ENCODE peak calls at places on chromosomes 4 and X, in nine cellular contexts. P is fibroblast of lung; U is MCF 10A; B is CD8-positive, alpha-beta T cell; R is thoracic aorta; E is NB4; T is WTC11; Z is brain microvascular endothelial cell; F is tibial nerve. C is an unnamed sample.

GRCh38 chr4:174173360-174173759 is 110.1 kb downstream of the FBXO8 start:
- DNase-seq in P (peak), U (no peak), B (no peak), R (no peak), E (no peak), T (no peak), Z (no peak), F (no peak), C (no peak)

GRCh38 chrX:13764765-13765164 is 30.2 kb downstream of the OFD1 start:
- DNase-seq in P (peak), U (peak), B (no peak), R (no peak), E (no peak), T (peak), Z (peak), F (no peak), C (no peak)

GRCh38 chrX:13898603-13899002 is 81.7 kb upstream of the GPM6B start:
- DNase-seq in P (no peak), U (peak), B (no peak), R (no peak), E (no peak), T (no peak), Z (no peak), F (no peak), C (no peak)

GRCh38 chr4:10960386-10960785 is 275.8 kb upstream of the CLNK start:
- DNase-seq in P (no peak), U (no peak), B (no peak), R (no peak), E (no peak), T (no peak), Z (no peak), F (no peak), C (no peak)

GRCh38 chr4:160717848-160718247 is 1446.0 kb downstream of the FSTL5 start:
- DNase-seq in P (no peak), U (no peak), B (no peak), R (no peak), E (no peak), T (no peak), Z (no peak), F (no peak), C (no peak)

GRCh38 chrX:123920065-123920785 is 41.3 kb upstream of the STAG2 start:
- DNase-seq in P (peak), U (peak), B (no peak), R (no peak), E (no peak), T (no peak), Z (peak), F (no peak), C (no peak)

GRCh38 chr4:46993075-46994006 is at the start of gene GABRA4:
- DNase-seq in P (peak), U (no peak), B (no peak), R (no peak), E (peak), T (peak), Z (no peak), F (no peak), C (no peak)

GRCh38 chr4:13538427-13538973 is 5.8 kb downstream of the NKX3-2 start:
- DNase-seq in P (no peak), U (no peak), B (no peak), R (no peak), E (no peak), T (no peak), Z (no peak), F (no peak), C (no peak)

GRCh38 chrX:43505759-43506158 is 150.3 kb upstream of the MAOA start:
- DNase-seq in P (no peak), U (peak), B (no peak), R (no peak), E (no peak), T (no peak), Z (no peak), F (no peak), C (no peak)

GRCh38 chrX:149996515-149996914 is 58.2 kb upstream of the EOLA2 start:
- DNase-seq in P (no peak), U (no peak), B (no peak), R (no peak), E (no peak), T (no peak), Z (no peak), F (no peak), C (no peak)

GRCh38 chr4:139171878-139172691 is 4.9 kb downstream of the ELF2 start:
- DNase-seq in P (peak), U (peak), B (no peak), R (no peak), E (peak), T (no peak), Z (peak), F (no peak), C (no peak)

GRCh38 chrX:51641421-51642021 is 22.8 kb upstream of the CENPVL3 start:
- DNase-seq in P (peak), U (peak), B (no peak), R (no peak), E (peak), T (peak), Z (peak), F (peak), C (no peak)

GRCh38 chrX:66015152-66015827 is 24.6 kb downstream of the VSIG4 start:
- DNase-seq in P (no peak), U (no peak), B (no peak), R (no peak), E (peak), T (no peak), Z (no peak), F (no peak), C (no peak)

GRCh38 chr4:7120341-7120740 is 52.5 kb upstream of the GRPEL1 start:
- DNase-seq in P (no peak), U (no peak), B (no peak), R (no peak), E (peak), T (no peak), Z (peak), F (no peak), C (no peak)

GRCh38 chr4:108941914-108942379 is 179.1 kb upstream of the ETNPPL start:
- DNase-seq in P (no peak), U (no peak), B (no peak), R (no peak), E (peak), T (no peak), Z (no peak), F (no peak), C (no peak)

GRCh38 chr4:153541426-153542096 is 75.4 kb downstream of the TMEM131L start:
- DNase-seq in P (peak), U (peak), B (no peak), R (no peak), E (peak), T (no peak), Z (peak), F (no peak), C (no peak)

GRCh38 chrX:52078133-52078532 is 9.2 kb upstream of the MAGED4B start:
- DNase-seq in P (no peak), U (no peak), B (no peak), R (no peak), E (no peak), T (no peak), Z (no peak), F (no peak), C (no peak)

GRCh38 chrX:9286234-9286633 is 178.6 kb upstream of the TBL1X start:
- DNase-seq in P (no peak), U (no peak), B (no peak), R (no peak), E (peak), T (no peak), Z (no peak), F (peak), C (no peak)

GRCh38 chr4:166008510-166008909 is 135.5 kb downstream of the TLL1 start:
- DNase-seq in P (no peak), U (no peak), B (no peak), R (no peak), E (no peak), T (no peak), Z (no peak), F (no peak), C (no peak)

GRCh38 chr4:41323186-41323585 is 66.5 kb downstream of the UCHL1 start:
- DNase-seq in P (no peak), U (no peak), B (no peak), R (no peak), E (no peak), T (no peak), Z (no peak), F (no peak), C (no peak)

GRCh38 chr4:762211-763190 is 56.9 kb downstream of the PCGF3 start:
- DNase-seq in P (no peak), U (peak), B (no peak), R (no peak), E (peak), T (no peak), Z (peak), F (no peak), C (no peak)
- TF ChIP-seq CTCF in P (peak), U (no peak), B (no peak), R (no peak), E (peak), T (no peak), Z (peak), F (no peak), C (no peak)

GRCh38 chr4:82833696-82834313 is 35.2 kb upstream of the SCD5 start:
- DNase-seq in P (peak), U (peak), B (no peak), R (no peak), E (no peak), T (no peak), Z (peak), F (no peak), C (no peak)
- TF ChIP-seq CTCF in P (peak), U (no peak), B (no peak), R (no peak), E (no peak), T (no peak), Z (peak), F (no peak), C (no peak)

DNA sequence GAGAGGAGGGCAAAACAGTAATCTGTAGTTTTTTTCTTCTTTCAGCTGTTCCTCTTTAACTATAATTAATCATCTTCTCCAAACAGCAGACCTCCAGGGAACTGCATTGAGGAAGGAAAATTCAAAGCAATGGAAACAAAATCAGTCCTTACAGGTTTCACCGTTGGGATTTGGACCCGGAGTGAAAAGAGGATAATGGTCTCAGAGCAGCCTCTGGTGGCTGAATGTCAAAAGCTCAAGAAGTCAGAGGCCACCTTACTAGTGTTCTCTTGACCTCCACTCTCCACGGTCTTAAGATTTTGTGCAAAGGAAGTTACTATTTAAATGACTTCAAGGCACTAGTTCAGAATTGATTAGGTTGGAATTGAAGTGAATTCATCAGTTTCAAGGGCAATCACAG is 16.0 kb upstream of the MID1 start:
- DNase-seq in P (peak), U (peak), B (no peak), R (no peak), E (peak), T (peak), Z (peak), F (peak), C (no peak)
- TF ChIP-seq CTCF in P (peak), U (peak), B (no peak), R (peak), E (peak), T (no peak), Z (peak), F (peak), C (no peak)

GRCh38 chr4:187444061-187444460 is 551.5 kb upstream of the ZFP42 start:
- DNase-seq in P (no peak), U (peak), B (no peak), R (no peak), E (no peak), T (no peak), Z (peak), F (no peak), C (no peak)
- TF ChIP-seq CTCF in P (no peak), U (no peak), B (no peak), R (no peak), E (no peak), T (no peak), Z (no peak), F (no peak), C (no peak)

GRCh38 chr4:73018595-73018994 is 50.9 kb downstream of the COX18 start:
- DNase-seq in P (no peak), U (no peak), B (no peak), R (no peak), E (no peak), T (peak), Z (no peak), F (no peak), C (no peak)
- TF ChIP-seq CTCF in P (no peak), U (no peak), B (no peak), R (no peak), E (no peak), T (no peak), Z (no peak), F (no peak), C (no peak)

GRCh38 chrX:125378205-125378604 is 58.5 kb downstream of the TEX13C start:
- DNase-seq in P (no peak), U (peak), B (no peak), R (no peak), E (no peak), T (no peak), Z (no peak), F (no peak), C (no peak)
- TF ChIP-seq CTCF in P (no peak), U (no peak), B (no peak), R (no peak), E (no peak), T (no peak), Z (no peak), F (no peak), C (no peak)

GRCh38 chrX:22081475-22082092 is 49.5 kb downstream of the PHEX start:
- DNase-seq in P (peak), U (peak), B (peak), R (no peak), E (peak), T (peak), Z (peak), F (peak), C (peak)
- TF ChIP-seq CTCF in P (peak), U (peak), B (peak), R (peak), E (peak), T (peak), Z (peak), F (peak), C (no peak)

DNA sequence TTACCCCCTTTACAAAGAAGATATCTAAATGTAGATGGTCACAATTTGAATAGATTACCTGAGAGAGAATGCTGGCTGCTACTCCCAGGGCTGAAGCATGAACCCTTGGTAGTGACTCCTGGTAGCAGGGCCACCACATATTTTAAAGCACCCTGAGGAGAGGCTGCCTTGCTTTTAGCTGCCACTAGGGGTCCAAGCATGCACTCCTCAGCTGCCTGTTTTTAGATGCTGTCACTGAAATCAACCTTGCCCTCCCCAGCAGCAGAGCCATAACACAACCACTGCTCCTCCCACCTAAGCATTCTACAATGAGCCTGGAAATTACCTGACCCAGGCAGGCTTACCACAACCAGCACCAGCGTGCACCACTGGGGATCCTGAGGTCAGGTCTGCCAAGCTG is 850.9 kb downstream of the FAM133A start:
- DNase-seq in P (no peak), U (peak), B (no peak), R (no peak), E (peak), T (no peak), Z (no peak), F (no peak), C (no peak)
- TF ChIP-seq CTCF in P (no peak), U (peak), B (no peak), R (no peak), E (peak), T (no peak), Z (peak), F (no peak), C (no peak)